ENCODE peak calls at places on chromosomes 3 and 15, in seven cellular contexts. V, L, M, Z, K, D and J are unnamed samples.

GRCh38 chr3:30131171-30131570 is 475.2 kb upstream of the TGFBR2 start:
- DNase-seq in Z (no peak), L (no peak), K (no peak), V (no peak), M (no peak), D (no peak), J (no peak)

GRCh38 chr3:187290561-187290960 is 976 bp downstream of the MASP1 start:
- DNase-seq in K (no peak), L (no peak), M (no peak), V (no peak), D (no peak), Z (no peak), J (no peak)

GRCh38 chr3:157669403-157669802 is 166.2 kb upstream of the VEPH1 start:
- DNase-seq in Z (no peak), D (no peak), M (no peak), L (peak; percentile 19), K (no peak), V (no peak), J (no peak)

GRCh38 chr3:126512916-126513650 is 4.5 kb downstream of the UROC1 start:
- DNase-seq in D (no peak), K (no peak), L (no peak), V (no peak), Z (no peak), M (no peak), J (peak; percentile 74)

GRCh38 chr3:57019057-57019456 is 41.4 kb upstream of the SPATA12 start:
- DNase-seq in V (no peak), K (no peak), D (no peak), Z (no peak), L (no peak), M (no peak), J (no peak)

GRCh38 chr3:56890448-56891083 is 88.8 kb upstream of the ARHGEF3 start:
- DNase-seq in L (no peak), K (no peak), M (no peak), D (no peak), Z (no peak), V (no peak), J (no peak)

GRCh38 chr15:101221858-101222257 is 30.0 kb downstream of the CHSY1 start:
- DNase-seq in V (no peak), Z (no peak), D (no peak), L (no peak), K (no peak), M (no peak), J (no peak)

GRCh38 chr3:134274571-134274970 is 23.9 kb upstream of the RYK start:
- DNase-seq in M (no peak), Z (no peak), K (no peak), V (no peak), L (no peak), D (no peak), J (no peak)

GRCh38 chr3:131796558-131796957 is 238.3 kb downstream of the CPNE4 start:
- DNase-seq in L (no peak), Z (peak; percentile 61), K (no peak), D (no peak), V (no peak), M (no peak), J (no peak)

GRCh38 chr3:27607370-27607769 is 114.8 kb downstream of the EOMES start:
- DNase-seq in Z (no peak), D (no peak), L (no peak), V (no peak), M (no peak), K (no peak), J (no peak)

GRCh38 chr3:149479621-149480325 is 5.3 kb downstream of the TM4SF4 start:
- DNase-seq in K (no peak), Z (no peak), D (no peak), M (peak; percentile 30), L (no peak), V (no peak), J (no peak)

GRCh38 chr15:40011303-40011702 is 27.7 kb downstream of the SRP14 start:
- DNase-seq in M (no peak), L (no peak), K (no peak), Z (no peak), V (no peak), D (no peak), J (no peak)
- H3K36me3 ChIP-seq in M (peaks cover 97% of the 10 kb centered on the region), L (no peaks in the 10 kb centered on the region), K (peaks cover 97% of the 10 kb centered on the region), Z (peaks cover 12% of the 10 kb centered on the region), V (no peaks in the 10 kb centered on the region), D (no peaks in the 10 kb centered on the region), J (peaks cover 42% of the 10 kb centered on the region)

DNA sequence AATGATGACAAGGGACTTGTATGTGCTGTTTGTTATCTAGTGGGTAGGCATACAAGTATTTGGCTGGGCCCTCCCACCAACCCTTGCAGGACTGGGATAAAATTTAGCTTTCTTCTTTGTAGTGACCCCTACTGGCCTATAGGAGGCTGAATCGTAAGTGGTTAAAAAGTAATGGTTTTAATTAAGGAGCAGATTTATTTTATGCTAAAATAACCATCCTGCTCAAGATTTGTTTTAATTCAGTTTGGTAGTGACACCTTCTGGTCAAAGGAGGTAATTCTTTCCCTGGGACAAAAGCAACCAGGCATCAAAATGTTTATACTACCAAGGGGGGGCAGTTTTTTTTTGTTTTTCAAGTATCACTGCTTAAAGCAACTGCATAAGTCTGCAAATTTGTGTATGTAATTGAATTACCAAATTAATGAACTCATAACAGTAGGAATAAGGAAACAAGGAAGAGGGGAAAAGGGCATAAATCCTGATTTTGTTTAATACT is 70.7 kb downstream of the TOP2B start:
- DNase-seq in Z (no peak), K (no peak), D (no peak), M (no peak), V (no peak), L (no peak), J (peak; percentile 43)
- TF ChIP-seq POLR2A in Z (no peak), K (no peak), D (no peak), M (no peak), V (no peak), L (no peak), J (no peak)

GRCh38 chr3:169241575-169241927 is 422.0 kb downstream of the MECOM start:
- DNase-seq in V (no peak), D (no peak), Z (no peak), M (no peak), L (no peak), K (no peak), J (no peak)
- H3K4me3 ChIP-seq in V (no peak overlapping the region), D (no peak overlapping the region), Z (no peak overlapping the region), M (peak overlapping the region; percentile 59), L (no peak overlapping the region), K (no peak overlapping the region), J (no peak overlapping the region)

GRCh38 chr3:183448369-183449128 is 20.1 kb upstream of the MCF2L2 start:
- DNase-seq in V (no peak), K (no peak), M (no peak), D (no peak), L (no peak), Z (no peak), J (no peak)

GRCh38 chr3:183449391-183449790 is 21.0 kb upstream of the MCF2L2 start:
- DNase-seq in Z (no peak), L (peak; percentile 22), D (no peak), K (no peak), M (peak; percentile 31), V (no peak), J (peak; percentile 21)

GRCh38 chr3:183449791-183450190 is 21.4 kb upstream of the MCF2L2 start:
- DNase-seq in V (no peak), K (no peak), D (no peak), M (no peak), L (no peak), Z (no peak), J (no peak)

GRCh38 chr3:183455064-183455463 is 26.6 kb upstream of the MCF2L2 start:
- DNase-seq in K (no peak), L (no peak), D (no peak), V (no peak), Z (no peak), M (no peak), J (no peak)

DNA sequence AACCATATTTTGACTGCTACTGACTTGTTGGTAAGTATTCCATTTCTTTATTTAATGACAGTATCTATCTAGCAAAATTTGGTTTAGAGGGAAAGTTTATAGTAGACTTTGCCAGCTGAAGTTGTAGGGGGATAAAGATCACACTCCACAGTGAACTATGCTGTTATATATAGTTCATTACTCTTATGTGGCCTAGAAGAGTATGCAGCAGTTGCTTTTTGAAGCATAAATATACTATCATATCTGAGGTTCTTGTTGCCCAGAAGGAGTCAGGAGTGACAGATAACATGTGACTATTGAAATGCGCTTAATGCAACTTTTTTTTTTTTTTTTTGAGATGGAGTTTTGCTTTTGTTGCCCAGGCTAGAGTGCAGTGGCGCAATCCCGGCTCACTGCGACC is 25.6 kb upstream of the MCF2L2 start:
- DNase-seq in V (no peak), L (no peak), M (no peak), D (no peak), K (no peak), Z (no peak), J (no peak)
- H3K36me3 ChIP-seq in V (no peaks in the 10 kb centered on the region), L (no peaks in the 10 kb centered on the region), M (peaks cover 19% of the 10 kb centered on the region), D (no peaks in the 10 kb centered on the region), K (peaks cover 29% of the 10 kb centered on the region), Z (no peaks in the 10 kb centered on the region), J (peaks cover 13% of the 10 kb centered on the region)

GRCh38 chr15:41918506-41919126 is 24.8 kb upstream of the SPTBN5 start:
- DNase-seq in Z (no peak), V (no peak), M (no peak), K (no peak), L (no peak), D (no peak), J (no peak)
- TF ChIP-seq POLR2A in Z (no peak), V (no peak), M (no peak), K (no peak), L (no peak), D (no peak), J (no peak)

GRCh38 chr3:84742915-84743314 is 215.9 kb upstream of the CADM2 start:
- DNase-seq in V (no peak), M (no peak), Z (no peak), D (no peak), K (no peak), L (no peak), J (no peak)

DNA sequence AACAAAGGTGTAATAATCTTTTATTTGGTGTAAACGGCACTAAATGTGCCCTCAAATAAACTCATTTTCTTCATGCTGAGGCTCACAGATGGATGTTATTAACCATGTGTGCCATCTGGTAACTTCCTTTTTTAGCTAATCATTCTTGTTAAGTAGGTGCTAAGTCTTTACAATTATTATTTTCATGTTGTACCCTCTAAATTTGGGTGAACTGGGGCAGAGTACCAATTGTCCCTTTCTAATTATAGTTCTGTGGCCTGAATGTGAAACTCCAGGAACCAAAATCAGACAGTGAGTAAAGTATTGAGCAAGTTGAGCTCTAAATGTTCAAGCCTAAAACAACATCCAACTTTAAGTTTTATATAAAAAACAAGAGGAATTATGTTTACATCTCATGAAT is 220.7 kb upstream of the CADM2 start:
- DNase-seq in D (no peak), V (no peak), M (no peak), Z (no peak), K (no peak), L (no peak), J (no peak)
- H3K4me3 ChIP-seq in D (no peak overlapping the region), V (no peak overlapping the region), M (no peak overlapping the region), Z (no peak overlapping the region), K (no peak overlapping the region), L (no peak overlapping the region), J (no peak overlapping the region)

GRCh38 chr3:180970931-180971330 is 18.6 kb downstream of the DNAJC19 start:
- DNase-seq in D (no peak), L (no peak), V (no peak), Z (no peak), M (no peak), K (no peak), J (no peak)
- H3K36me3 ChIP-seq in D (no peaks in the 10 kb centered on the region), L (no peaks in the 10 kb centered on the region), V (peaks cover 3% of the 10 kb centered on the region), Z (peaks cover 20% of the 10 kb centered on the region), M (peaks cover 88% of the 10 kb centered on the region), K (peaks cover 82% of the 10 kb centered on the region), J (peaks cover 21% of the 10 kb centered on the region)